ENCODE peak calls at places on chromosomes 12 and 14, in eight cellular contexts. U is PC-9; R is adipocyte; O is IMR-90; Q is heart left ventricle; X is MM.1S; F is left ventricle myocardium inferior; A is CD8-positive, alpha-beta T cell. Z is an unnamed sample. For H3K36me3 and H3K9me3, the result is how much of the 10 kb centered on the place peaks cover.

GRCh38 chr12:82650627-82651337 is 35.9 kb upstream of the TMTC2 start:
- DNase-seq in U (peak), R (peak), O (no peak), Q (no peak), X (peak), F (peak), A (no peak), Z (no peak)

GRCh38 chr14:92686411-92686762 is 62.0 kb downstream of the LGMN start:
- DNase-seq in U (no peak), R (no peak), O (no peak), Q (no peak), X (no peak), F (no peak), A (no peak), Z (no peak)

GRCh38 chr12:113044516-113044915 is 12.0 kb upstream of the DTX1 start:
- DNase-seq in U (no peak), R (no peak), O (no peak), Q (no peak), X (no peak), F (no peak), A (no peak), Z (no peak)

GRCh38 chr14:44162197-44162596 is 344.9 kb downstream of the FSCB start:
- DNase-seq in U (no peak), R (no peak), O (no peak), Q (no peak), X (no peak), F (no peak), A (no peak), Z (no peak)

GRCh38 chr14:58501214-58501816 is 73.8 kb downstream of the KIAA0586 start:
- DNase-seq in U (peak), R (peak), O (peak), Q (no peak), X (peak), F (no peak), A (no peak), Z (no peak)

GRCh38 chr12:115451151-115451784 is 767.3 kb upstream of the TBX3 start:
- DNase-seq in U (no peak), R (no peak), O (no peak), Q (no peak), X (no peak), F (no peak), A (no peak), Z (no peak)

GRCh38 chr14:96688629-96689028 is 108.6 kb upstream of the VRK1 start:
- DNase-seq in U (no peak), R (no peak), O (no peak), Q (no peak), X (no peak), F (no peak), A (no peak), Z (no peak)

GRCh38 chr14:105337966-105338365 is 23.4 kb downstream of the PACS2 start:
- DNase-seq in U (no peak), R (no peak), O (no peak), Q (no peak), X (no peak), F (peak), A (no peak), Z (no peak)

GRCh38 chr12:26101833-26102232 is 23.0 kb downstream of the BHLHE41 start:
- DNase-seq in U (no peak), R (no peak), O (no peak), Q (no peak), X (no peak), F (no peak), A (no peak), Z (no peak)
- H3K4me3 ChIP-seq in U (peak), R (no peak), O (no peak), Q (no peak), X (no peak), F (no peak), A (no peak), Z (no peak)

DNA sequence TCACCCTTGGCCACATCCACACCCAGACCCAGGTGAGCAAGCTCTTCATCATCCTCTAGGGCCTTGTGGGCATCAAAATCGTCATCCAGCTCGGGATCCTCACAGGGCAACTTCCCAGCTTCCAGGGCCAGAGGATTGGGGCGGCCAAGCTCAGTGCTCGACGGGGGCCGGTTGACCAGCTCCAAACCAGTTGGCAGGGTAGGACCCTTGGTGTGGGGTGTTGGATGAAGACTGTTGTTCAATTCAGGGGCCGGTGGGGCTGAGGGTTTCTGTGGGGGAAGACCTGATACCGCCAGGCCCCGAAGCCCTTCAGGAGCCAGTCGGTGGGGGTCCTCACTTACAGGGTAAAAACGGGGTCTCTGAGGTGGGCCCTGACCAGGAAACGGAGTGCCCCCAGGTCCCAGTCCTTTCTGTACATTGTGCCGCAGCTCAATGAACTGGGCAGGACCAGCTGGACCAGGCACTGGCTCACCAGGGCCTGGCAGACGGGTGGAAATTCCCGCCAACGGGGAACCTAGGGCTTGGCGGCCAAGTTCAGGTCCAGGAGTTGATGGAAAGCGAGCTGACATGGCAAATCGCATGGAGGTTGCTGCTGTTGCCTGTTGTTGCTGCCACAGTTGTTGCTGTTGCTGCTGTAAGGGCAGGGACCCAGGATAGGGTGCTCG is 19.8 kb upstream of the PRKAG1 start:
- DNase-seq in U (no peak), R (no peak), O (no peak), Q (peak), X (no peak), F (no peak), A (no peak), Z (no peak)
- H3K36me3 ChIP-seq in U (under half), R (half or more), O (half or more), Q (half or more), X (under half), F (half or more), A (half or more), Z (half or more)

DNA sequence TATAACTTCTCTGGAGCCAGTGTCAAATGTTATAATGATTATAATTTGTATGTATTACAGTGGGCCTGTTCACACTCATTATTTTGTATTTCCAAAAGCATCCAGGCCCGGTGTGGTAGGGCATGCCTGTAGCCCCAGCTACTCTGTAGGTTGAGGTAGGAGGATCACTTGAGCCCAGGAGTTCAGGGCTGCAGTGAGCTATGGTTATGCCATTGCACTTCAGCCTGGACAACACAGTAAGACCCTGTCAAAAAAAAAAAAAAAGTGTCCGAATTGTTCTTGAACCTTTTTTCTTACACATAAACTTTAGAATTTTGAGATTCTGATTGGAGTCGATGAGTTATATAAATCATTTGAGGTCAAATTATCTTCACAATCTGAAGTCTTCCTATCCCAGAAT is 1.0 kb downstream of the ZNF84 start:
- DNase-seq in U (no peak), R (no peak), O (no peak), Q (no peak), X (no peak), F (no peak), A (no peak), Z (no peak)
- H3K9me3 ChIP-seq in U (half or more), R (under half), O (under half), Q (under half), X (under half), F (half or more), A (under half), Z (half or more)

DNA sequence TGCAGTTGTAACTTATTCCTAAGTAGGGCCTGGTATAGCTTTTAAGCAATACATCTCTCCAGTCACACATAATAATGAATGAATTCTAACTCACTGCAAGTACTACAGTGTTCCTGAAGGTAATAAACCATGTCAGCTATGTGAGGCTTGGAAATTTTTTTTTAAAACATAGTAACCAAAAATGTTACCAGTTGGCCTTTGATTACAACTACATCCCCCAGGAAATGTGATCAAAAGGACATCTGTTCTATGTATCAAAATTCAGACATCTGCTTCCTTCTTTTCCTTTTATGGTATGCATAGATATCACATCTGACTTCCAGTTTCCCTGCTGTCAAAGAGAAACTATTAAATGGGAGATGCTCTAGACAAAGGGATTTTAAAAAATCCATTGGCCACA is 98.5 kb downstream of the ERGIC2 start:
- DNase-seq in U (no peak), R (no peak), O (no peak), Q (no peak), X (no peak), F (no peak), A (no peak), Z (no peak)
- H3K4me3 ChIP-seq in U (no peak), R (no peak), O (no peak), Q (no peak), X (no peak), F (no peak), A (no peak), Z (no peak)